ENCODE peak calls at places on chromosomes 1 and 21, in eight cellular contexts. Y, E, N, F, B, V, Z and K are unnamed samples.

GRCh38 chr1:236391008-236391407 is 3.1 kb upstream of the EDARADD start:
- DNase-seq in Y (no peak), E (no peak), N (no peak), F (no peak), B (no peak), V (no peak), Z (no peak), K (no peak)

GRCh38 chr1:3231826-3232225 is 162.8 kb downstream of the PRDM16 start:
- DNase-seq in Y (no peak), E (no peak), N (no peak), F (no peak), B (no peak), V (no peak), Z (no peak), K (peak; percentile 97)

GRCh38 chr1:88867743-88868521 is 23.4 kb downstream of the GTF2B start:
- DNase-seq in Y (no peak), E (no peak), N (no peak), F (no peak), B (no peak), V (no peak), Z (no peak), K (no peak)

GRCh38 chr1:245235156-245235555 is 80.4 kb downstream of the KIF26B start:
- DNase-seq in Y (no peak), E (no peak), N (peak; percentile 46), F (no peak), B (peak; percentile 73), V (no peak), Z (no peak), K (no peak)

GRCh38 chr1:54836594-54836993 is 35.5 kb upstream of the TTC22 start:
- DNase-seq in Y (no peak), E (no peak), N (no peak), F (no peak), B (peak; percentile 27), V (no peak), Z (no peak), K (no peak)

GRCh38 chr1:29761159-29761928 is 525.0 kb downstream of the PTPRU start:
- DNase-seq in Y (no peak), E (no peak), N (no peak), F (no peak), B (peak; percentile 22), V (no peak), Z (no peak), K (no peak)

GRCh38 chr1:156848461-156849150 is 10.3 kb downstream of the INSRR start:
- DNase-seq in Y (no peak), E (peak; percentile 52), N (peak; percentile 73), F (no peak), B (no peak), V (peak; percentile 68), Z (peak; percentile 62), K (no peak)

GRCh38 chr1:79197421-79197820 is 190.9 kb upstream of the ADGRL4 start:
- DNase-seq in Y (peak; percentile 1), E (no peak), N (no peak), F (no peak), B (no peak), V (no peak), Z (no peak), K (peak; percentile 52)

GRCh38 chr21:15028186-15028585 is 36.6 kb downstream of the NRIP1 start:
- DNase-seq in Y (no peak), E (no peak), N (no peak), F (no peak), B (no peak), V (no peak), Z (no peak), K (no peak)

GRCh38 chr1:155831279-155831976 is 25.6 kb downstream of the GON4L start:
- DNase-seq in Y (no peak), E (peak; percentile 1), N (no peak), F (no peak), B (no peak), V (no peak), Z (no peak), K (no peak)

GRCh38 chr21:43318841-43319781 is 107.8 kb downstream of the SIK1 start:
- DNase-seq in Y (peak; percentile 40), E (no peak), N (no peak), F (no peak), B (no peak), V (no peak), Z (no peak), K (peak; percentile 75)

GRCh38 chr1:64750092-64750491 is 5.2 kb downstream of the RAVER2 start:
- DNase-seq in Y (no peak), E (no peak), N (no peak), F (no peak), B (no peak), V (no peak), Z (no peak), K (no peak)

GRCh38 chr1:1173061-1173792 is 453 bp upstream of the TTLL10 start:
- DNase-seq in Y (no peak), E (peak; percentile 17), N (no peak), F (no peak), B (no peak), V (peak; percentile 42), Z (no peak), K (no peak)

GRCh38 chr1:220962031-220962751 is 82.9 kb downstream of the HLX start:
- DNase-seq in Y (no peak), E (no peak), N (no peak), F (no peak), B (no peak), V (no peak), Z (no peak), K (no peak)

GRCh38 chr1:177948336-177948972 is 21.4 kb downstream of the SEC16B start:
- DNase-seq in Y (peak; percentile 64), E (peak; percentile 60), N (peak; percentile 66), F (no peak), B (peak; percentile 61), V (no peak), Z (no peak), K (peak; percentile 70)

GRCh38 chr21:35990609-35991008 is 69.7 kb downstream of the SETD4 start:
- DNase-seq in Y (no peak), E (no peak), N (no peak), F (no peak), B (no peak), V (no peak), Z (no peak), K (no peak)

GRCh38 chr1:63320024-63320799 is 2.2 kb upstream of the FOXD3 start:
- DNase-seq in Y (no peak), E (no peak), N (no peak), F (no peak), B (no peak), V (no peak), Z (peak; percentile 29), K (no peak)

GRCh38 chr1:60184521-60184920 is 111.0 kb upstream of the C1orf87 start:
- DNase-seq in Y (no peak), E (no peak), N (no peak), F (no peak), B (no peak), V (no peak), Z (no peak), K (no peak)

GRCh38 chr1:15929258-15929935 is 46.5 kb downstream of the ZBTB17 start:
- DNase-seq in Y (no peak), E (no peak), N (no peak), F (no peak), B (no peak), V (no peak), Z (no peak), K (no peak)

GRCh38 chr1:4495809-4496208 is 158.6 kb upstream of the AJAP1 start:
- DNase-seq in Y (no peak), E (no peak), N (no peak), F (no peak), B (no peak), V (no peak), Z (no peak), K (no peak)

GRCh38 chr1:241228339-241228738 is 128.7 kb downstream of the RGS7 start:
- DNase-seq in Y (no peak), E (no peak), N (no peak), F (no peak), B (no peak), V (no peak), Z (no peak), K (no peak)

GRCh38 chr1:241229711-241230110 is 127.3 kb downstream of the RGS7 start:
- DNase-seq in Y (no peak), E (no peak), N (no peak), F (no peak), B (no peak), V (no peak), Z (no peak), K (no peak)

GRCh38 chr1:241225741-241226140 is 131.3 kb downstream of the RGS7 start:
- DNase-seq in Y (no peak), E (no peak), N (no peak), F (no peak), B (no peak), V (no peak), Z (no peak), K (no peak)

DNA sequence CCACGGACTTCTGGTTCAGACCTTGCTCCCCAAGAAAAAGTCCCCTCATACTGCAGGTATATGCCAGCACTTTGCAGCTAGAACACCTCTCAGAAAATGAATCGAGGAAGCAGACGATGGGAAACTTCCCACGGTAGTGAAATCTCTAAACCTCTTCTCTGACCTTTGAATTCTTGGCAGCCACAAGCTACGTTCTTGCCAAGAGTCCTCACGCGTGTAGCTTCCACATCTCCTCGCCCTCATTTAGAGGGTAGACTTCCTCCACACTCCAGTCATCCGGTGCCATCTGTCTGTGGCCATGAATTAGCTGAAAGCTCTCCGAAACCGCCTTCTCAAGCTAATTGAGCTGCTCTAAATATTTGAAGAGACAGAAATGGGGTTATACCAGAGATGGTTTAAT is 127.8 kb downstream of the RGS7 start:
- DNase-seq in Y (no peak), E (peak; percentile 74), N (peak; percentile 52), F (no peak), B (no peak), V (no peak), Z (no peak), K (no peak)
- H3K4me3 ChIP-seq in Y (no peak overlapping the region), E (no peak overlapping the region), N (no peak overlapping the region), F (no peak overlapping the region), B (no peak overlapping the region), V (no peak overlapping the region), Z (no peak overlapping the region), K (no peak overlapping the region)

GRCh38 chr21:26388731-26389231 is 184.3 kb downstream of the CYYR1 start:
- DNase-seq in Y (no peak), E (no peak), N (no peak), F (no peak), B (no peak), V (no peak), Z (no peak), K (no peak)
- H3K9me3 ChIP-seq in Y (no peaks in the 10 kb centered on the region), E (no peaks in the 10 kb centered on the region), N (no peaks in the 10 kb centered on the region), F (no peaks in the 10 kb centered on the region), B (no peaks in the 10 kb centered on the region), V (no peaks in the 10 kb centered on the region), Z (no peaks in the 10 kb centered on the region), K (peaks cover 8% of the 10 kb centered on the region)

DNA sequence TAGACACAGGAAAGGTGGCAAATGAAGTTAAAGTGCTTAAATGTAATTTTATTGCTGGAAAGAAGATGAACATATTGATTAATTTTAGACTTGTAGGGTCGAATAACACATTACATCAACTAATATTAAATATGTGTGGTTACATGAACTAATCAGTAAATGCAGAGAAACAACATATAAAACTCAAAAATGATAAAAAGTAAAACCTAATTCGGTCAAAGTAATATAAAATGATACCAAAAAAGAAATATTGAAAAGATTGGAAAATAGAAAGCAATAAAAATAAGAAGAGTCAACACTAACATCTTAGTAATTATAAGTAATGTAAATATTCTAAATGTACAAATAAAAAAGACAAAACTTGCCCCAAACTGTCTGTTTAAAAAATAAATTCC is 43.3 kb downstream of the CD53 start:
- DNase-seq in Y (no peak), E (no peak), N (no peak), F (no peak), B (no peak), V (no peak), Z (no peak), K (no peak)
- H3K4me3 ChIP-seq in Y (no peak overlapping the region), E (no peak overlapping the region), N (no peak overlapping the region), F (no peak overlapping the region), B (no peak overlapping the region), V (no peak overlapping the region), Z (peak overlapping the region; percentile 61), K (no peak overlapping the region)

GRCh38 chr21:37249112-37249904 is 17.8 kb downstream of the VPS26C start:
- DNase-seq in Y (no peak), E (no peak), N (no peak), F (no peak), B (no peak), V (no peak), Z (no peak), K (no peak)
- H3K9me3 ChIP-seq in Y (no peaks in the 10 kb centered on the region), E (no peaks in the 10 kb centered on the region), N (no peaks in the 10 kb centered on the region), F (no peaks in the 10 kb centered on the region), B (no peaks in the 10 kb centered on the region), V (no peaks in the 10 kb centered on the region), Z (no peaks in the 10 kb centered on the region), K (no peaks in the 10 kb centered on the region)